ENCODE peak calls at places on chromosomes 16 and 17, in nine cellular contexts. P is SK-N-MC; K is heart left ventricle; R is right atrium auricular region; X is CD8-positive, alpha-beta memory T cell; D is tibial nerve; Q is astrocyte; Z is neuronal stem cell; A is cardiac muscle cell. U is an unnamed sample. For H3K9me3, the result is how much of the 10 kb centered on the place peaks cover.

GRCh38 chr16:84815446-84815845 is 4.3 kb upstream of the CRISPLD2 start:
- DNase-seq in P (no peak), K (no peak), R (no peak), X (no peak), D (no peak), Q (no peak), Z (no peak), A (no peak), U (no peak)

GRCh38 chr17:37844158-37844976 is 79.8 kb upstream of the TBC1D3K start:
- DNase-seq in P (no peak), K (peak), R (no peak), X (no peak), D (no peak), Q (peak), Z (peak), A (peak), U (peak)

GRCh38 chr17:33778505-33779398 is 476.3 kb upstream of the CCL2 start:
- DNase-seq in P (peak), K (peak), R (no peak), X (no peak), D (peak), Q (peak), Z (peak), A (peak), U (peak)

GRCh38 chr16:9633844-9634243 is 542.4 kb downstream of the HAPSTR1 start:
- DNase-seq in P (no peak), K (no peak), R (no peak), X (no peak), D (no peak), Q (no peak), Z (no peak), A (no peak), U (no peak)

GRCh38 chr16:9092963-9093477 is 1.6 kb downstream of the HAPSTR1 start:
- DNase-seq in P (no peak), K (peak), R (no peak), X (peak), D (no peak), Q (no peak), Z (no peak), A (peak), U (no peak)

GRCh38 chr17:73215414-73215813 is 22.6 kb downstream of the COG1 start:
- DNase-seq in P (no peak), K (no peak), R (no peak), X (no peak), D (no peak), Q (no peak), Z (no peak), A (no peak), U (no peak)

GRCh38 chr16:21205303-21205702 is 6.1 kb downstream of the ZP2 start:
- DNase-seq in P (no peak), K (no peak), R (no peak), X (no peak), D (no peak), Q (no peak), Z (no peak), A (no peak), U (no peak)

GRCh38 chr17:63479495-63480184 is 2.8 kb downstream of the ACE start:
- DNase-seq in P (no peak), K (no peak), R (no peak), X (no peak), D (no peak), Q (no peak), Z (no peak), A (no peak), U (no peak)

GRCh38 chr17:74763565-74764387 is 12.4 kb downstream of the NAT9 start:
- DNase-seq in P (no peak), K (no peak), R (no peak), X (no peak), D (no peak), Q (no peak), Z (peak), A (peak), U (peak)

GRCh38 chr17:32111141-32111771 is 31.0 kb upstream of the RHOT1 start:
- DNase-seq in P (peak), K (peak), R (no peak), X (no peak), D (peak), Q (peak), Z (no peak), A (peak), U (peak)

GRCh38 chr16:57818377-57819055 is 16.2 kb upstream of the KIFC3 start:
- DNase-seq in P (no peak), K (no peak), R (no peak), X (no peak), D (no peak), Q (no peak), Z (no peak), A (no peak), U (no peak)

GRCh38 chr16:1960665-1961630 is 1.6 kb downstream of the NDUFB10 start:
- DNase-seq in P (no peak), K (no peak), R (no peak), X (no peak), D (no peak), Q (peak), Z (no peak), A (no peak), U (peak)

GRCh38 chr17:78128616-78129384 is at the start of gene TMC6:
- DNase-seq in P (no peak), K (peak), R (no peak), X (peak), D (no peak), Q (no peak), Z (peak), A (no peak), U (peak)

GRCh38 chr17:79108870-79109269 is 34.2 kb downstream of the ENGASE start:
- DNase-seq in P (no peak), K (no peak), R (no peak), X (no peak), D (no peak), Q (no peak), Z (no peak), A (no peak), U (no peak)

GRCh38 chr17:13725286-13725990 is 123.7 kb upstream of the HS3ST3A1 start:
- DNase-seq in P (no peak), K (no peak), R (no peak), X (no peak), D (no peak), Q (peak), Z (no peak), A (no peak), U (no peak)

GRCh38 chr17:7129311-7129710 is 14.7 kb upstream of the ASGR2 start:
- DNase-seq in P (no peak), K (no peak), R (no peak), X (no peak), D (no peak), Q (no peak), Z (no peak), A (no peak), U (no peak)

GRCh38 chr16:70725912-70726828 is 40.3 kb upstream of the MTSS2 start:
- DNase-seq in P (no peak), K (peak), R (peak), X (no peak), D (no peak), Q (no peak), Z (no peak), A (peak), U (no peak)

GRCh38 chr17:75271955-75272847 is 1.2 kb upstream of the MIF4GD start:
- DNase-seq in P (no peak), K (peak), R (no peak), X (no peak), D (no peak), Q (no peak), Z (no peak), A (no peak), U (no peak)

GRCh38 chr17:46823657-46824056 is 5.2 kb upstream of the WNT3 start:
- DNase-seq in P (no peak), K (no peak), R (no peak), X (no peak), D (no peak), Q (no peak), Z (no peak), A (no peak), U (no peak)

GRCh38 chr16:66441586-66442375 is 14.7 kb downstream of the BEAN1 start:
- DNase-seq in P (no peak), K (no peak), R (no peak), X (no peak), D (no peak), Q (peak), Z (no peak), A (no peak), U (no peak)

GRCh38 chr16:4350365-4350786 is 745 bp downstream of the PAM16 start:
- DNase-seq in P (no peak), K (no peak), R (no peak), X (no peak), D (no peak), Q (no peak), Z (no peak), A (no peak), U (no peak)

GRCh38 chr16:86722970-86723369 is 144.6 kb downstream of the FOXL1 start:
- DNase-seq in P (no peak), K (no peak), R (no peak), X (no peak), D (no peak), Q (no peak), Z (no peak), A (no peak), U (no peak)

GRCh38 chr17:2177235-2177811 is 122.4 kb downstream of the HIC1 start:
- DNase-seq in P (no peak), K (no peak), R (no peak), X (no peak), D (no peak), Q (no peak), Z (no peak), A (no peak), U (no peak)

GRCh38 chr16:17983847-17984639 is 352.5 kb downstream of the NPIPA8 start:
- DNase-seq in P (no peak), K (no peak), R (no peak), X (no peak), D (no peak), Q (no peak), Z (no peak), A (no peak), U (no peak)

DNA sequence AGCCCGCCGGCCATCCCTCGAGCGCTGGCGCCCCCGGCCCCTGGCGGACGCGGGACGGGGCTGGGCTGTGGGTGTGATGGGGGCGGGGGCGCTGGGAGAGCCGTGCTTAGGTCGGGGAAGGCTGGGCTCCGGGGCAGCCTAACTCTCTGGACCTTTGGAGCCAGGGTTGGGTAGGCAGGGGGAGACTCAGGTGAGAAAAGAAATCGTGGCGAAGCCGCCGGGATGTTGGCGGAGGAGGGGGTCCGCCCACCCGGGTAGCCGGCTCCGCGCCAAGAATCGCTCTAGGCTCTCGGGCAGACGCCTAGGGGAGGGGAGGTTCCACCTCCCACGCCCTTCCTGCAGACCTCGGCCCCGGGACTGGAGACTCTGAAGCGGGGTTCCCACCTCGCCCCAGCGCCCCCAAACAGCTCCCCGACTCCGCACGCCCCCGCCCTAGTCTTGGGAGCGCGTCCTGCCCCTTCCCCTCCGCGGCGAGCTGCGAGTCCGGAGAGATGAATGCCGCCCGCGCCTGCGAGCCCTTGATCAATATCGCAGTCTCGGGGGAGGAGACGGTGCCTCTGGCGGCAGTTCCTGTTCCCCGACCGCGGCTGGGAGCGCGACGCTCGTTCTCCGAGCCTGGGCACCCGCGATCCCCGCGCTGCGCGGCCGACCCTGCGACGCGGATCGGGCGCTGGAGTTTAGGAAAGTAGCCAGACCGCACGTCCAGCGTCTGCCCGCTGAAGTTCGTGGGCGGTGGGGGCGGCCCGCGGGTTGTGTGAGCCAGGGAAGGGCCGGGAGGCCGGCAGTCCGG is 658 bp downstream of the CRHR1 start:
- DNase-seq in P (no peak), K (no peak), R (no peak), X (no peak), D (no peak), Q (no peak), Z (peak), A (peak), U (no peak)
- H3K27ac ChIP-seq in P (no peak), K (no peak), R (no peak), X (no peak), D (no peak), Q (no peak), Z (no peak), A (no peak), U (no peak)

GRCh38 chr16:3223913-3224515 is 10.9 kb downstream of the ZNF200 start:
- DNase-seq in P (no peak), K (no peak), R (no peak), X (no peak), D (no peak), Q (peak), Z (no peak), A (no peak), U (no peak)
- H3K9me3 ChIP-seq in P (under half), K (half or more), R (half or more), X (under half), D (half or more), Q (under half), Z (half or more), A (under half), U (under half)

DNA sequence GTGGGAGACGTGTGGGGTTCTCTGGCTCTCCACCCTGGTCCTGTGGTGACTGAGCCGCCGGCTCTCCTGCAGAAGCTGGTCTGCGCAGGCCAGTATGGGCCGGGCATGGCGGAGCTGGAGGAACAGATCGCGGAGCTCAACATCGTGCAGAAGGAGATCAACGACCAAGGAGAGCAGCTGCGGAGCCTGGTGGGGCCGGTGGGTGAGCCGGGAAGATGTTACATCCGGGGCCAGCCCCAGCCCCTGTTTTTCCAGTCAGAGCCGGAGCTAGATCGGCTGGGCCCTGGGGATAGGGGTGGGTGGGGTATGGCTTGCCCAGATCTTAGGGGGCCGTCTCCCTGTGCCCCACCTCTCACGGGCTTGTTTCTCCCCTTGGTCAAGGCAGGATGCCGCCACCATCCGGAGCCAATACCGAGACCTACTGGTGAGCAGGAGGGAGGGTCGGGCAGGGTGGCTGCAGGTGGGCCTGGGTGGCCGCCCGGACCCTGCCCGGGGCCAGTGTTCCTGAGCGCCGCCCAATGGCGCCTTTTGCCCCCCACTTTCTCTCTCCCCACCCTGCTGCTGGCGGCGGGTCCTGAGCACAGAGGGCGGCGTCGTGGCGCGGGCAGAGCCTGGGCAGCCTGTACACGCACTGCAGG is 5.0 kb downstream of the EVPLL start:
- DNase-seq in P (no peak), K (no peak), R (no peak), X (no peak), D (no peak), Q (no peak), Z (no peak), A (no peak), U (no peak)
- H3K4me3 ChIP-seq in P (no peak), K (no peak), R (no peak), X (no peak), D (no peak), Q (no peak), Z (no peak), A (no peak), U (no peak)

GRCh38 chr17:57077000-57077399 is 8.0 kb upstream of the AKAP1 start:
- DNase-seq in P (no peak), K (no peak), R (no peak), X (no peak), D (no peak), Q (no peak), Z (no peak), A (no peak), U (no peak)

GRCh38 chr17:57075785-57076184 is 9.3 kb upstream of the AKAP1 start:
- DNase-seq in P (no peak), K (no peak), R (no peak), X (no peak), D (no peak), Q (no peak), Z (no peak), A (no peak), U (no peak)

GRCh38 chr17:57075193-57075592 is 9.9 kb upstream of the AKAP1 start:
- DNase-seq in P (no peak), K (no peak), R (no peak), X (no peak), D (no peak), Q (no peak), Z (no peak), A (no peak), U (no peak)

GRCh38 chr17:57080708-57081107 is 4.3 kb upstream of the AKAP1 start:
- DNase-seq in P (no peak), K (no peak), R (no peak), X (no peak), D (no peak), Q (no peak), Z (no peak), A (no peak), U (no peak)

GRCh38 chr17:57078274-57078673 is 6.8 kb upstream of the AKAP1 start:
- DNase-seq in P (no peak), K (no peak), R (no peak), X (no peak), D (no peak), Q (no peak), Z (no peak), A (no peak), U (no peak)
- H3K27ac ChIP-seq in P (no peak), K (no peak), R (no peak), X (no peak), D (no peak), Q (no peak), Z (no peak), A (no peak), U (no peak)

GRCh38 chr16:88283596-88283995 is 99.2 kb upstream of the ZNF469 start:
- DNase-seq in P (no peak), K (no peak), R (no peak), X (no peak), D (no peak), Q (no peak), Z (no peak), A (no peak), U (no peak)
- H3K9me3 ChIP-seq in P (under half), K (under half), R (under half), X (under half), D (under half), Q (under half), Z (under half), A (under half), U (under half)

GRCh38 chr17:22221344-22221743 is 529.0 kb downstream of the KCNJ18 start:
- DNase-seq in P (no peak), K (no peak), R (no peak), X (no peak), D (no peak), Q (no peak), Z (no peak), A (no peak), U (no peak)

DNA sequence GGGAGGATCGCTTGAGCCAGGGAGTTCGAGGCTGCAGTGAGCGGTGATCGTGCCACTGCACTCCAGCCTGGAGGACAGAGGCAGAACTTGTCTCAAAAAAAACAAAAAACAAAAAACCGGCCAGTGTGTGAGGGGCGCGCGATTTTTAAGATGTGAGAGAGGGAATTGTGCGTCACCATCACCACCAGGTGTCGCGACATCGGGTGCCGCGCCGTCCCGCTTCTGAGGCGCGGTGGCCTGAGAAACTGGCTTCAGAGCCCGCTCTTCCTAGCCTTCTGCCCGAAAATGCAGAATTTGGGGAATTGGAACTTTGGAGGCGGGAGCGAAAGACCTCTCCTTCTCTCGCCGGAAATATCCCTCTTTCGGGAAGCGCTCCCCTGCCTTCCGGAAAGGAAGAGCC is 524.8 kb downstream of the KCNJ18 start:
- DNase-seq in P (no peak), K (no peak), R (no peak), X (no peak), D (no peak), Q (no peak), Z (peak), A (peak), U (no peak)
- H3K4me3 ChIP-seq in P (no peak), K (no peak), R (no peak), X (no peak), D (no peak), Q (no peak), Z (no peak), A (no peak), U (no peak)

GRCh38 chr17:61219460-61219859 is 180.2 kb upstream of the TBX2 start:
- DNase-seq in P (no peak), K (peak), R (no peak), X (no peak), D (no peak), Q (no peak), Z (no peak), A (peak), U (no peak)

GRCh38 chr17:61221181-61221580 is 178.5 kb upstream of the TBX2 start:
- DNase-seq in P (no peak), K (no peak), R (no peak), X (no peak), D (no peak), Q (no peak), Z (no peak), A (no peak), U (no peak)

GRCh38 chr17:61223725-61224124 is 175.9 kb upstream of the TBX2 start:
- DNase-seq in P (no peak), K (no peak), R (no peak), X (no peak), D (no peak), Q (no peak), Z (no peak), A (peak), U (no peak)

GRCh38 chr17:61225178-61225577 is 174.5 kb upstream of the TBX2 start:
- DNase-seq in P (no peak), K (no peak), R (no peak), X (no peak), D (no peak), Q (no peak), Z (no peak), A (no peak), U (no peak)

GRCh38 chr17:61221597-61222471 is 177.8 kb upstream of the TBX2 start:
- DNase-seq in P (no peak), K (no peak), R (no peak), X (no peak), D (no peak), Q (peak), Z (no peak), A (no peak), U (peak)
- H3K27ac ChIP-seq in P (no peak), K (no peak), R (no peak), X (no peak), D (no peak), Q (no peak), Z (no peak), A (no peak), U (peak)

U was measured in CD4-positive, alpha-beta memory T cell.